ENCODE peak calls at places on chromosomes 3 and 15, in five cellular contexts. W is fibroblast of mammary gland; Z is CD8-positive, alpha-beta T cell; Q is IMR-90; J is heart left ventricle. K is an unnamed sample.

GRCh38 chr3:53890726-53891499 is 746 bp downstream of the SELENOK start:
- DNase-seq in W (peak; percentile 29), Z (no peak), Q (peak; percentile 42), J (no peak), K (no peak)

GRCh38 chr15:75801859-75802593 is 41.2 kb upstream of the UBE2Q2 start:
- DNase-seq in W (peak; percentile 63), Z (peak; percentile 72), Q (peak; percentile 54), J (peak; percentile 89), K (peak; percentile 31)

GRCh38 chr3:159234306-159234705 is 432.5 kb downstream of the MFSD1 start:
- DNase-seq in W (peak; percentile 61), Z (no peak), Q (no peak), J (no peak), K (no peak)

GRCh38 chr15:91655891-91656290 is 197.6 kb upstream of the SLCO3A1 start:
- DNase-seq in W (no peak), Z (no peak), Q (no peak), J (no peak), K (peak; percentile 13)

GRCh38 chr3:81013360-81013759 is 748.1 kb downstream of the GBE1 start:
- DNase-seq in W (no peak), Z (no peak), Q (no peak), J (no peak), K (no peak)

GRCh38 chr15:62436235-62436634 is 271.1 kb upstream of the C2CD4B start:
- DNase-seq in W (no peak), Z (no peak), Q (no peak), J (no peak), K (no peak)

GRCh38 chr3:73086071-73086494 is 24.6 kb downstream of the EBLN2 start:
- DNase-seq in W (peak; percentile 47), Z (peak; percentile 35), Q (peak; percentile 43), J (no peak), K (peak; percentile 8)

GRCh38 chr3:17287006-17287689 is 402.4 kb downstream of the PLCL2 start:
- DNase-seq in W (no peak), Z (no peak), Q (no peak), J (no peak), K (no peak)

GRCh38 chr3:181176610-181177009 is 187.1 kb upstream of the DNAJC19 start:
- DNase-seq in W (peak; percentile 56), Z (no peak), Q (peak; percentile 0), J (peak; percentile 63), K (peak; percentile 33)
- TF ChIP-seq CTCF in W (peak; percentile 55), Z (no peak), Q (peak; percentile 19), J (peak; percentile 69), K (peak; percentile 66)

DNA sequence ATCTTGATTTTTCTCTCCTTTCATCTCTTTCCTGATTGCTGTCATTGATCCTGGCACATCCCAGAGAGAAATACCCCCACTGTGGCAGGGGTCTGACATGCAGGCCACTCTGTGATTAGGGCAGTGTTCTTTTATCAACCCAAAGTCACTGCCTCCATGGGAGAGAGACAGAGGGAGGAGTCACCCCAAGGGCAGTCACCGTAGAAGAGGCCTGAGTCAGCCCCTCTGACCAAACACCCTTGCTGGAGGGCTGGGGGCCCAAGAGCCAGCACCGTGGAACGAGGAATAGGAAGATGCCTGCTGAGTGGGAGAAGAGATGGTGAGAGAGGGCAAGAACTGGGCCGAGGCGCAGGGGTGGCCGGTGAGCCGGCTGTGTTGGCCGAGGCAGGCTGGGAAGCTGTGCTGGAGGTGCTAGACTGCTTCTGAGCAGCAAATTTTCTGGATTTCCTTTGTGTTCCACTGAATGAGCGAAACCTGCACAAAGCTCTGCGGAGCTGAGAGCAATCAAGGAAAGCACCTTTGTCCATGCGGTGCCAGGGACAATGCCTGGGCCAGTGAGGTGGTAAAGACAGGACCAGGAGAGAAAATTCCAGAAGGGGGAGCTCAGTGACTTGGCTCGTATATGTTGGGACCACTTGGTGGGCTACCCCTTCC is 103.8 kb downstream of the ADCY5 start:
- DNase-seq in W (no peak), Z (no peak), Q (no peak), J (peak; percentile 22), K (no peak)
- H3K4me3 ChIP-seq in W (no peak overlapping the region), Z (no peak overlapping the region), Q (no peak overlapping the region), J (no peak overlapping the region), K (no peak overlapping the region)

DNA sequence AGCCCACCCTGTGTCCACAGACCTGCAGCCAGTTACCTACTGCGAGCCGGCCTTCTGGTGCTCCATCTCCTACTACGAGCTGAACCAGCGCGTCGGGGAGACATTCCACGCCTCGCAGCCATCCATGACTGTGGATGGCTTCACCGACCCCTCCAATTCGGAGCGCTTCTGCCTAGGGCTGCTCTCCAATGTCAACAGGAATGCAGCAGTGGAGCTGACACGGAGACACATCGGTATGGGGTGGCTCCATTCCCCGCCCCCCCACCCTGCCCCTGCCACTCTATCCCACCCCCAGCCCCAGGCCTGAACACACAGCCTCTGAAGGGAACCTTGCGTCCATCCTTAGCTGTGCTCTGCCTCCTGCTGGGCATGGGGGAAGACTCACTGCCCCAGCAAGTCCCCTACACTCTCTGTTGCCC is 73.2 kb downstream of the AAGAB start:
- DNase-seq in W (no peak), Z (no peak), Q (no peak), J (no peak), K (no peak)
- TF ChIP-seq CTCF in W (no peak), Z (no peak), Q (no peak), J (no peak), K (no peak)

DNA sequence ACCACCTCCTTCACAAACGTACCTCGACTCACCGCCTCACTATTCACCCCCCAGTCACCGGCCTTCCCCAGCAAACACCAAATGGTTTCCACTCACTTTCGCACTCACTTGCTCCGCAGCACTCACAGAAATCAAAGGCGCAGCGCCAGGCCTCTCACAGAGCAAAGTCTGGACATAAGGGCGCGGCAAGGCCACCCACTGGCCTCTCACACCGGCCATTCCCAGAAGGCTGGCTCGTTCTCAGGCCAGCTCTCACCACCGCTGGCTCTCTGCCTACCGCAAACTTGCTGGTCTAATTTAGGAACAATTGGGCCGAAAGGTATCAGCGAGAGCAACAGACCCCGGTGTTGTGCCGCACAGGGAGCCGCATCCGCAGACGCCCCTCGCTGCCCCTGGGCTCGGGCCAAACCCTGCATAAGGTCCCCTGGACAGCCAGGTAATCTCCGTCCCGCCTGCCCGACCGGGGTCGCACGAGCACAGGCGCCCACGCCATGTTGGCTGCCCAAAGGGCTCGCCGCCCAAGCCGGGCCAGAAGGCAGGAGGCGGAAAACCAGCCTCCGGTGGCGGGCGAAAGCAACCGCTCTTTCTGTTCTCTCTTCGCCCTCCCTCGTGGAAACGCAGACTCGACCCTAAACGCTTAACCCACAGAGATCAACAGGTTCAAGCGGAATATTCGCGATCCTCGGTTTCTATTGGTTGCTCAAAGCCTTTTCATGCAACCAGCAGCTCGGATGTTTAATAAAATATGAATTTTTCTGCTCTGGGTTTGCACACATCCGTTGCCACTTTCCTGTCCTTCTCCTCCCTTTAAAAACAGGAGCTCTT is 2.9 kb downstream of the SHOX2 start:
- DNase-seq in W (peak; percentile 61), Z (no peak), Q (no peak), J (peak; percentile 19), K (no peak)
- H3K4me3 ChIP-seq in W (peak overlapping the region; percentile 55), Z (no peak overlapping the region), Q (no peak overlapping the region), J (peak overlapping the region; percentile 20), K (peak overlapping the region; percentile 8)

DNA sequence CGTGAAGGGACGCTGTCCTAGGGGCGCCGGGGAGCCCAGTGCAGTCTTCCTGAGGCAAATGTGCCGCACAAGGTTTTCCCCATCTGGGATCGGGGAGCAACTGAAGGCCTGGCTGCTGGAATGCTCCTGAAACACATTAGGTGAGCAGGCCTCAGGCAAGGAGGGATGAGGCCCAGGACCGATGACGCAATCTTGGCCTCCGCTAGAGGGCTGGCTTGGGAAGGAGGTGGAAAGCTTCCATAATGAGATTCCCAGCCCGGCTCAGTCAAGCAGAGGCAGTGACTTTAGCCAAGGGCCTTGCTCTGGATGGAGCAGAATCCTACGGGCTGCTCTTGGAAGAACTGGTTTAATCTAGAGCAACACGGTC is 50.8 kb downstream of the CPN2 start:
- DNase-seq in W (peak; percentile 80), Z (no peak), Q (peak; percentile 39), J (peak; percentile 76), K (peak; percentile 85)
- TF ChIP-seq CTCF in W (peak; percentile 21), Z (no peak), Q (no peak), J (peak; percentile 28), K (peak; percentile 33)

GRCh38 chr3:141070727-141071357 is 19.7 kb downstream of the SPSB4 start:
- DNase-seq in W (no peak), Z (no peak), Q (no peak), J (no peak), K (no peak)
- H3K4me3 ChIP-seq in W (no peak overlapping the region), Z (no peak overlapping the region), Q (no peak overlapping the region), J (no peak overlapping the region), K (no peak overlapping the region)

GRCh38 chr3:126528800-126529541 is 5.0 kb downstream of the CHST13 start:
- DNase-seq in W (peak; percentile 10), Z (no peak), Q (no peak), J (peak; percentile 60), K (no peak)
- TF ChIP-seq CTCF in W (no peak), Z (no peak), Q (peak; percentile 3), J (peak; percentile 30), K (no peak)

DNA sequence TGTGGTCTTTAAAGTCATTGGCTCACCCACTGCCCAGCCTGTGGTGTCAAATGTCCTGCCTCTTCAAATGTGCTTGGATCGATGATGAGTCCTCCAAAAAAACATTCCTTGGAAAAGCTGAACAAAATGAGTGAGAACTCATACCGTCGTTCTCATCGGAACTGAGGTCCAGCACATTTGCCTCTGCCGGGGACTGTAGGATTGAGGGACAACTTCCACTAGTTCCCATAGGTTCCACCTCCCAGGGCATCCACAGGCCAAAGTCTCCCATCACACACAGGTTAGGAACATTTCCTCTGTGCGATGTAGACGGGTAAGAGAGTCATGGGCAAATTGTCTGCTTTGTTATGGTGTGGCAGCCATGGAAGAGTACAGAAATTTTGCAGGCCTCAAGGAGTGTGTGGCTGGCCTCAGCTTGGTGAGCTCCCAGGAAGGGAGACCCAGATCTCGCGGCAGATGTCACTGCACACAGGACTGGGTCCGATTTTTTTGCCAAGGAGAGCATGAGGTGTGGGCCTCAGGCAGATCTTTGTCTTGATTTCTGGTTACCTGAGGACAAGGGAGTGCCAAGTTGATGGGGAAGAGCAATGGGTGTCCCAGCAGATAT is 115.7 kb downstream of the SNRPN start:
- DNase-seq in W (no peak), Z (no peak), Q (no peak), J (peak; percentile 3), K (no peak)
- H3K4me3 ChIP-seq in W (no peak overlapping the region), Z (peak overlapping the region; percentile 17), Q (no peak overlapping the region), J (no peak overlapping the region), K (no peak overlapping the region)